ENCODE peak calls at places on chromosomes 4 and X, in six cellular contexts. L is IMR-90, J is mesenchymal stem cell, K is neuronal stem cell, E is H1, D is trophoblast cell. R is an unnamed sample.

GRCh38 chr4:185504098-185505047 is 30.9 kb downstream of the PDLIM3 start:
- DNase-seq in L (peak), J (peak), K (no peak), E (no peak), D (peak), R (no peak)

GRCh38 chr4:2830632-2831610 is 12.7 kb upstream of the ADD1 start:
- DNase-seq in L (no peak), J (no peak), K (no peak), E (no peak), D (no peak), R (no peak)

GRCh38 chr4:31667701-31668100 is 947.5 kb downstream of the PCDH7 start:
- DNase-seq in L (peak), J (no peak), K (no peak), E (no peak), D (no peak), R (no peak)

GRCh38 chr4:7155611-7156071 is 36.7 kb upstream of the SORCS2 start:
- DNase-seq in L (no peak), J (no peak), K (no peak), E (no peak), D (no peak), R (no peak)

GRCh38 chrX:124086411-124086810 is 124.9 kb downstream of the STAG2 start:
- DNase-seq in L (no peak), J (no peak), K (no peak), E (no peak), D (no peak), R (no peak)

GRCh38 chrX:69365755-69366154 is 138.4 kb upstream of the NALF2 start:
- DNase-seq in L (no peak), J (no peak), K (no peak), E (no peak), D (no peak), R (no peak)

GRCh38 chrX:140701480-140701879 is 8.1 kb upstream of the LINC00632 start:
- DNase-seq in L (peak), J (peak), K (no peak), E (no peak), D (no peak), R (no peak)

GRCh38 chrX:154712781-154713391 is 38.0 kb downstream of the GAB3 start:
- DNase-seq in L (peak), J (peak), K (no peak), E (no peak), D (no peak), R (no peak)

GRCh38 chrX:101407167-101407747 is 468 bp downstream of the GLA start:
- DNase-seq in L (no peak), J (no peak), K (no peak), E (peak), D (no peak), R (no peak)

GRCh38 chr4:37803348-37803973 is 23.0 kb upstream of the PGM2 start:
- DNase-seq in L (peak), J (peak), K (no peak), E (no peak), D (no peak), R (peak)

GRCh38 chrX:46180258-46180687 is 364.9 kb downstream of the ZNF674 start:
- DNase-seq in L (peak), J (peak), K (peak), E (no peak), D (no peak), R (peak)

GRCh38 chr4:2789801-2790582 is 2.9 kb upstream of the SH3BP2 start:
- DNase-seq in L (no peak), J (no peak), K (no peak), E (no peak), D (no peak), R (no peak)

GRCh38 chrX:56812515-56813105 is 83.6 kb downstream of the NBDY start:
- DNase-seq in L (no peak), J (peak), K (no peak), E (no peak), D (no peak), R (no peak)

GRCh38 chr4:12399781-12400180 is 971.1 kb upstream of the HS3ST1 start:
- DNase-seq in L (no peak), J (peak), K (no peak), E (no peak), D (no peak), R (no peak)

GRCh38 chr4:128163177-128164117 is 102.3 kb downstream of the LARP1B start:
- DNase-seq in L (peak), J (peak), K (no peak), E (no peak), D (no peak), R (peak)

GRCh38 chr4:134001057-134001456 is 200.5 kb downstream of the PABPC4L start:
- DNase-seq in L (no peak), J (no peak), K (no peak), E (no peak), D (peak), R (no peak)

GRCh38 chr4:88734403-88734949 is 36.8 kb upstream of the NAP1L5 start:
- DNase-seq in L (peak), J (no peak), K (no peak), E (no peak), D (no peak), R (no peak)

GRCh38 chr4:126705271-126705670 is 927.5 kb upstream of the INTU start:
- DNase-seq in L (peak), J (peak), K (no peak), E (no peak), D (no peak), R (peak)

GRCh38 chr4:39524420-39524957 is 2.8 kb downstream of the UGDH start:
- DNase-seq in L (no peak), J (no peak), K (no peak), E (no peak), D (no peak), R (no peak)

GRCh38 chrX:154321624-154322023 is 26.0 kb downstream of the TKTL1 start:
- DNase-seq in L (no peak), J (no peak), K (no peak), E (no peak), D (no peak), R (no peak)

GRCh38 chrX:23890933-23891332 is 16.8 kb downstream of the APOO start:
- DNase-seq in L (no peak), J (peak), K (no peak), E (no peak), D (no peak), R (no peak)

GRCh38 chr4:9785926-9786325 is 4.5 kb downstream of the DRD5 start:
- DNase-seq in L (no peak), J (no peak), K (no peak), E (no peak), D (no peak), R (no peak)

GRCh38 chrX:100316987-100317386 is 93.1 kb downstream of the PCDH19 start:
- DNase-seq in L (no peak), J (no peak), K (no peak), E (no peak), D (no peak), R (no peak)

GRCh38 chr4:125719987-125720386 is 405.2 kb downstream of the FAT4 start:
- DNase-seq in L (peak), J (peak), K (no peak), E (no peak), D (no peak), R (peak)

GRCh38 chrX:135384161-135384836 is 37.4 kb upstream of the SMIM10L2A start:
- DNase-seq in L (no peak), J (no peak), K (no peak), E (no peak), D (no peak), R (peak)

GRCh38 chr4:180028682-180029081 is 2214.5 kb upstream of the TENM3 start:
- DNase-seq in L (peak), J (peak), K (peak), E (peak), D (peak), R (peak)

GRCh38 chr4:99811850-99812249 is 4.8 kb upstream of the DAPP1 start:
- DNase-seq in L (peak), J (peak), K (no peak), E (no peak), D (no peak), R (peak)

GRCh38 chr4:146146918-146147317 is 28.6 kb upstream of the LSM6 start:
- DNase-seq in L (no peak), J (no peak), K (no peak), E (no peak), D (peak), R (no peak)

GRCh38 chr4:175891863-175892262 is 79.8 kb upstream of the GPM6A start:
- DNase-seq in L (peak), J (peak), K (peak), E (no peak), D (no peak), R (peak)

GRCh38 chrX:100864967-100865366 is 9.2 kb downstream of the NOX1 start:
- DNase-seq in L (peak), J (peak), K (no peak), E (no peak), D (no peak), R (no peak)

GRCh38 chr4:84578540-84579409 is 4.2 kb upstream of the CDS1 start:
- DNase-seq in L (peak), J (peak), K (no peak), E (no peak), D (peak), R (peak)
- H3K4me3 ChIP-seq in L (no peak), J (no peak), K (no peak), E (no peak), D (no peak), R (no peak)

DNA sequence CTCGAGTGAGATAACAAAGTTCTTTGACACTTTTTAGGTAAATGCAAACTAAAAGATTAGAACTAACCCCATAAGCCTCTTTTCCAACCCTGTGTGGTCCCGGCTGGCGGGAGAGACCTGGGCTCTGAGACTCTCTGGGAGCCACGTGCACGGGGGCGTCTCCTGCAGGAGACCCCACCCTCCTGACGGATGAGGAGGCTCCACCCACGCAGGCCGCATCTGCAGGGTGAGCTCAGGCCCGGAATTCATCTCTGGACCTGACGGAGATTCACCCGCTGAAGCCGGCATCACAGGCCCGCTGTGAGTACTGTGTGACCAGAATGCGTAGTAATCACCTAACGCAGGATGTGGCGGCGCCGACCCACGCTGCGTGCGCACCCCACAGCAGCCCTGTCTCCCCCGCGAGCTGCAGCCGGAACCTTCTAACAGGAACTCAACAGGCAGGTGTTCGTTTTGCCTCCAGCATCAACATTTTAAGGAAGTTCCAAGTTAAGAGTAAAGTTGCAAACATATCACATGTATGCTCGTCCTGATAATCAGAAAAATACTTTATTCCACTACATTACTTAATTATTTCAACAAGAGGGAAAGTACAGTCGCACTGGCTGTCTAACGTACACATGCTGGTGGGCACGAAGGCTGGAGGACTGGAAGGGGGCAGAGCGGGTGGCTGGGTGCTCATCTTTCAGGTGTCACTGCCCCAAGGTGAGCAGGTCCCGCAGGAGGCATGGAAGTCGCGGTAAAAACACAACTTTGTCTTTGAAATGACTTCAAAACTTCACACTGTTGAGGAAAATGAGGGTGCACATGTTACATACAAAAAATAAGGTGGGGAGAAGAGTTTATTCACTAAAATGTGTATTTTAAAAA is 44.5 kb downstream of the FGFRL1 start:
- DNase-seq in L (peak), J (peak), K (no peak), E (no peak), D (no peak), R (peak)
- H3K9ac ChIP-seq in L (no peak), J (peak), K (peak), E (no peak), D (no peak), R (no peak)

GRCh38 chr4:18021720-18022571 is at the start of gene LCORL:
- DNase-seq in L (peak), J (peak), K (peak), E (peak), D (peak), R (peak)
- H3K18ac ChIP-seq in L (no peak), J (peak), K (peak), E (no peak), D (peak), R (peak)

DNA sequence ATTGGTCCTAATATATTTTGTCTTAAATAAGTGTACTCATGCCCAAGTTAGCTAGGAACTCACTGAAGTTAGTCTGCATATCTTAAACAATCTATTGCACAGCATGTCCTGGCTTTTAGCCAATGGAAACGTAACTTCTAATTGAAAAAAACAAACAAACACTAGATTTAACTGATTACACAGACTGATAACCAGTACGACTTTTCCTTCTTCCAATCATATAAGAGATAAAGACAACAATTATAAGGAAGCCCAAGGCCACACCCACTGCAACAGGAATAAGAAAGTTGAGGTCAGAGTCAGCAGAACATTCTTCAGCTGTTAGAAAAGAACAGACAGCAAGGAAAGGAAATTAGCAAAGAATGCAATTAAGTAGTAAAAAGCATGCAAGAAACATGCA is 40.8 kb downstream of the LAMP2 start:
- DNase-seq in L (no peak), J (peak), K (no peak), E (no peak), D (no peak), R (peak)
- H3K4me3 ChIP-seq in L (no peak), J (no peak), K (no peak), E (no peak), D (no peak), R (no peak)

GRCh38 chrX:19863237-19864223 is 23.9 kb downstream of the SH3KBP1 start:
- DNase-seq in L (peak), J (peak), K (no peak), E (no peak), D (no peak), R (no peak)
- H3K9ac ChIP-seq in L (no peak), J (no peak), K (no peak), E (no peak), D (no peak), R (no peak)

DNA sequence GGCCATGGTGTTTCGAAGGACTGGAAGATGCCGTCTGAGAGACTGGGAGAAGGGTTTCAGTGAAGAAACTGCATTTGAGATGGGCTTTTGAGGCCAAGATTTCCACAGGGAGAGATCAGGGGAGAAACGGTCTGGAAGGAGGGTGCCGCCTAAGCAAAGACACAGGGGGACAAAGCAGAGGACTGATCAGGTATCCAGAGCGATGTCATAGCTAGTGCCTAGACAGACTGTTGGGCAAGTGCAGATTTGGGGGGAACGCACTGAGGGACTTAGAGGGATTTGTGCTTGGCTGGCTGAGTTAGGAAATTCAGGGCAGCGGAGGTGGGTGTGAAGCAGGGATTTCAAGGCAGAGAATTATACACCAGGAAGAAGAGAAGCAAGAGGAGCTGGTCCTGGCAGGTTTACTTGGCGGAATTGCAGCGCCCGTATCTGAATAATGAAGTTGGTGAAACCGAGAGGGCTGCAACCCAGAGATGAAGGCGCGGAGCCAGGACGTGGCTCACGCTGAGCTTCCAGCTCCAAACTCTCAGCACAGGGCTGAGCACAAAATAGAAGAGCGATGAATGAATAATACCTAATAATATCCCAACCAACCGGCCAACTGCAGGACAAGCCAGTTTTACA is 106.9 kb downstream of the MAML3 start:
- DNase-seq in L (no peak), J (no peak), K (no peak), E (no peak), D (peak), R (peak)
- H3K18ac ChIP-seq in L (peak), J (peak), K (peak), E (peak), D (peak), R (peak)

R was measured in mesendoderm.